ENCODE peak calls at places on chromosome 9, in ten cellular contexts. A, N, R, H, W, K, T, O, E and I are unnamed samples.
A peak's percentile ranks its signal among the peaks of the same experiment; 100 is the strongest.

GRCh38 chr9:31210982-31211570 is 1173.4 kb upstream of the ACO1 start:
- DNase-seq in A (no peak), N (peak; percentile 57), R (peak; percentile 57), H (no peak), W (no peak), K (no peak), T (no peak), O (peak; percentile 48), E (no peak), I (no peak)

GRCh38 chr9:33164138-33164809 is 2.9 kb downstream of the B4GALT1 start:
- DNase-seq in A (no peak), N (no peak), R (no peak), H (no peak), W (no peak), K (peak; percentile 44), T (no peak), O (no peak), E (no peak), I (no peak)

GRCh38 chr9:126615791-126616447 is 2.2 kb downstream of the LMX1B start:
- DNase-seq in A (no peak), N (no peak), R (no peak), H (no peak), W (no peak), K (no peak), T (no peak), O (no peak), E (no peak), I (no peak)

GRCh38 chr9:90893706-90894105 is 92.1 kb downstream of the SYK start:
- DNase-seq in A (no peak), N (no peak), R (no peak), H (no peak), W (no peak), K (no peak), T (no peak), O (no peak), E (no peak), I (no peak)

GRCh38 chr9:96109718-96110351 is 192.1 kb downstream of the HSD17B3 start:
- DNase-seq in A (peak; percentile 38), N (no peak), R (no peak), H (peak; percentile 70), W (no peak), K (no peak), T (no peak), O (no peak), E (no peak), I (no peak)

GRCh38 chr9:114677418-114677817 is 4.6 kb downstream of the TEX48 start:
- DNase-seq in A (peak; percentile 100), N (no peak), R (no peak), H (peak; percentile 100), W (no peak), K (no peak), T (peak; percentile 92), O (no peak), E (peak; percentile 83), I (peak; percentile 99)

GRCh38 chr9:16010221-16010620 is 457.4 kb downstream of the CCDC171 start:
- DNase-seq in A (peak; percentile 73), N (no peak), R (no peak), H (peak; percentile 82), W (no peak), K (no peak), T (no peak), O (no peak), E (no peak), I (no peak)

GRCh38 chr9:90835206-90835605 is 33.6 kb downstream of the SYK start:
- DNase-seq in A (no peak), N (no peak), R (no peak), H (no peak), W (no peak), K (no peak), T (no peak), O (no peak), E (peak; percentile 76), I (no peak)

GRCh38 chr9:14209399-14209990 is 104.4 kb downstream of the NFIB start:
- DNase-seq in A (no peak), N (no peak), R (no peak), H (peak; percentile 29), W (no peak), K (no peak), T (no peak), O (no peak), E (no peak), I (no peak)

GRCh38 chr9:136297766-136298735 is 5.8 kb downstream of the CCDC187 start:
- DNase-seq in A (no peak), N (peak; percentile 55), R (peak; percentile 8), H (no peak), W (no peak), K (no peak), T (no peak), O (no peak), E (no peak), I (no peak)

GRCh38 chr9:136299116-136299515 is 4.8 kb downstream of the CCDC187 start:
- DNase-seq in A (no peak), N (peak; percentile 57), R (no peak), H (no peak), W (no peak), K (no peak), T (no peak), O (no peak), E (no peak), I (no peak)

GRCh38 chr9:136296434-136297015 is 7.4 kb downstream of the CCDC187 start:
- DNase-seq in A (no peak), N (peak; percentile 60), R (peak; percentile 61), H (no peak), W (no peak), K (no peak), T (no peak), O (no peak), E (no peak), I (no peak)

GRCh38 chr9:136295537-136296433 is 8.1 kb downstream of the CCDC187 start:
- DNase-seq in A (no peak), N (peak; percentile 52), R (peak; percentile 44), H (no peak), W (no peak), K (no peak), T (no peak), O (no peak), E (no peak), I (no peak)

DNA sequence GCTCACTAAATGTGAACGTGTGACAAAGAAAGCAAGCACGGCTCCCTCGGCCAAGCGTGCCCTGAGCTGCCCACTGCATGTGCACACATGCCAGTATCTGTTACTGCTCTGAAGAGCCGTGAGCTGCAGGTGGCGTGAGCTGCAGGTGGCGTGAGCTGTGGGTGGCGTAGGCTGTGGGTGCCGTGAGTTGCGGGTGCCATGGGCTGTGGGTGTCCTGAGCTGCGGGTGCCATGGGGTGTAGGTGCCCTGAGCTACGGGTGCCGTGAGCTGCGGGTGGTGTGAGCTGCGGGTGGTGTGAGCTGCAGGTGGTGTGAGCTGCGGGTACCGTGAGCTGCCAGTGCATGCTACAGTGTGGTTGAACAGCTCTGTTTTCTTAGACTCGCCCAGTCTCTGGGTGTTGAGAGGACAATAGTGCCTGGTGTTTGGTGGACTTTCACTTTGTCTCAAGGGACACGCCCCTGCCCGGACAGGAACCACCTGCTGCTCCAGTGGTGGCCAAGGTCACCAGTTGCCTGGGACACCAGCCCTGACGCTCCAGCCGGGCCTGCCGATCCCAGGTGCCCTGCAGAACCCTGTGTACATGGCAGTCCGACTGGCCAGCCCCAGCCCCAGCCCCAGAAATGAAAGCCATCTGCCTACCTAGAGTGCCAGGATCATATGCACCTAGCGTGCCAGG is 6.7 kb downstream of the CCDC187 start:
- DNase-seq in A (no peak), N (peak; percentile 78), R (peak; percentile 56), H (no peak), W (no peak), K (no peak), T (no peak), O (no peak), E (peak; percentile 70), I (peak; percentile 66)
- TF ChIP-seq CTCF in A (no peak), N (no peak), R (no peak), H (no peak), W (no peak), K (no peak), T (no peak), O (no peak), E (no peak), I (no peak)

GRCh38 chr9:123346026-123346425 is 10.0 kb upstream of the CRB2 start:
- DNase-seq in A (no peak), N (no peak), R (no peak), H (no peak), W (no peak), K (no peak), T (no peak), O (no peak), E (no peak), I (no peak)

GRCh38 chr9:123342247-123342646 is 13.8 kb upstream of the CRB2 start:
- DNase-seq in A (no peak), N (no peak), R (no peak), H (no peak), W (no peak), K (no peak), T (no peak), O (no peak), E (no peak), I (no peak)

GRCh38 chr9:123344273-123345096 is 11.5 kb upstream of the CRB2 start:
- DNase-seq in A (no peak), N (no peak), R (no peak), H (no peak), W (no peak), K (no peak), T (no peak), O (no peak), E (no peak), I (no peak)

GRCh38 chr9:123346826-123347225 is 9.2 kb upstream of the CRB2 start:
- DNase-seq in A (no peak), N (no peak), R (no peak), H (no peak), W (no peak), K (no peak), T (no peak), O (no peak), E (no peak), I (no peak)

GRCh38 chr9:123343428-123344272 is 12.3 kb upstream of the CRB2 start:
- DNase-seq in A (no peak), N (no peak), R (no peak), H (peak; percentile 42), W (no peak), K (no peak), T (no peak), O (no peak), E (peak; percentile 57), I (no peak)
- H3K27ac ChIP-seq in A (no peak overlapping the region), N (no peak overlapping the region), R (no peak overlapping the region), H (no peak overlapping the region), W (no peak overlapping the region), K (no peak overlapping the region), T (no peak overlapping the region), O (no peak overlapping the region), E (peak overlapping the region; percentile 73), I (no peak overlapping the region)

DNA sequence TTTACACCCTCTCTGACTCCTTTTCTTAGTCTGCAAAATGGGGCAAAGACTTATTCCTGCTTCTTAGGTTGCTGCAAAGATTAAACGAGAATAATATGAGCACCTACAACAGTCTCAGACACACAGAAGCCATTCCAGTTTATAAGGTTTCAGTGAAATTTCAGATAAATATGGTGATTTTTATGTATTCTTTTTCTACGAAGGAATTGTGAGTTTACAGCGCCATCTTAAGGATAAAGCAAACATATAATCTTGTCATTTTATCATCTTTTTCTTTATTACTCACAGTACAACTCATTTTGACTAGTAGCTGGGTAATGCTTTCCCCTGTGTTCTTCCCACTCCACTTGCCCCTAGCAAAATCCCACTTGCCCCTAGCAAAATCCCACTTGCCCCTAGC is 29.2 kb upstream of the SMC5 start:
- DNase-seq in A (peak; percentile 68), N (no peak), R (no peak), H (no peak), W (no peak), K (no peak), T (no peak), O (no peak), E (no peak), I (no peak)
- TF ChIP-seq CTCF in A (peak; percentile 65), N (no peak), R (peak; percentile 55), H (peak; percentile 12), W (peak; percentile 40), K (peak; percentile 35), T (peak; percentile 55), O (no peak), E (peak; percentile 8), I (no peak)

GRCh38 chr9:94760646-94761045 is 34.1 kb downstream of the AOPEP start:
- DNase-seq in A (no peak), N (no peak), R (no peak), H (no peak), W (no peak), K (no peak), T (no peak), O (no peak), E (no peak), I (no peak)
- H3K27ac ChIP-seq in A (no peak overlapping the region), N (no peak overlapping the region), R (no peak overlapping the region), H (no peak overlapping the region), W (no peak overlapping the region), K (no peak overlapping the region), T (peak overlapping the region; percentile 51), O (no peak overlapping the region), E (no peak overlapping the region), I (no peak overlapping the region)